ENCODE peak calls at places on chromosomes 7 and 10, in ten cellular contexts. I, D, F, M, H, Q, O, K, E and P are unnamed samples.
A peak's percentile ranks its signal among the peaks of the same experiment; 100 is the strongest.

GRCh38 chr7:115779561-115779960 is 251.0 kb downstream of the TFEC start:
- DNase-seq in I (no peak), D (no peak), F (no peak), M (no peak), H (no peak), Q (no peak), O (peak; percentile 2), K (no peak), E (no peak), P (no peak)

GRCh38 chr7:113652501-113652900 is 266.3 kb downstream of the PPP1R3A start:
- DNase-seq in I (peak; percentile 47), D (no peak), F (no peak), M (no peak), H (no peak), Q (no peak), O (peak; percentile 37), K (no peak), E (no peak), P (no peak)

GRCh38 chr7:148972360-148972759 is 55.9 kb downstream of the PDIA4 start:
- DNase-seq in I (no peak), D (no peak), F (no peak), M (peak; percentile 27), H (no peak), Q (peak; percentile 27), O (no peak), K (no peak), E (no peak), P (peak; percentile 77)

GRCh38 chr7:107788662-107789061 is 14.4 kb downstream of the SLC26A3 start:
- DNase-seq in I (no peak), D (no peak), F (no peak), M (no peak), H (no peak), Q (no peak), O (no peak), K (no peak), E (no peak), P (no peak)

GRCh38 chr7:88432321-88432720 is 125.6 kb upstream of the STEAP4 start:
- DNase-seq in I (no peak), D (no peak), F (no peak), M (no peak), H (peak; percentile 23), Q (peak; percentile 16), O (no peak), K (no peak), E (no peak), P (no peak)

GRCh38 chr10:124742418-124743187 is 1.6 kb downstream of the FAM53B start:
- DNase-seq in I (no peak), D (peak; percentile 36), F (peak; percentile 0), M (peak; percentile 83), H (peak; percentile 34), Q (peak; percentile 62), O (peak; percentile 49), K (no peak), E (no peak), P (peak; percentile 60)

GRCh38 chr10:49218480-49218879 is 30.3 kb upstream of the TMEM273 start:
- DNase-seq in I (no peak), D (no peak), F (no peak), M (no peak), H (no peak), Q (no peak), O (no peak), K (no peak), E (no peak), P (no peak)

GRCh38 chr10:114534480-114535095 is 123.5 kb downstream of the ABLIM1 start:
- DNase-seq in I (no peak), D (no peak), F (no peak), M (no peak), H (no peak), Q (no peak), O (no peak), K (no peak), E (no peak), P (no peak)

GRCh38 chr10:73956476-73957338 is 41.2 kb upstream of the VCL start:
- DNase-seq in I (no peak), D (no peak), F (no peak), M (peak; percentile 92), H (no peak), Q (peak; percentile 24), O (peak; percentile 54), K (peak; percentile 39), E (no peak), P (peak; percentile 97)

GRCh38 chr10:124117511-124117785 is 24.1 kb upstream of the CHST15 start:
- DNase-seq in I (no peak), D (no peak), F (no peak), M (no peak), H (no peak), Q (no peak), O (no peak), K (no peak), E (no peak), P (no peak)

GRCh38 chr7:112759905-112760304 is 30.3 kb downstream of the TMEM168 start:
- DNase-seq in I (no peak), D (no peak), F (no peak), M (no peak), H (no peak), Q (peak; percentile 13), O (no peak), K (no peak), E (no peak), P (no peak)

GRCh38 chr10:48266528-48266927 is 8.0 kb downstream of the FRMPD2 start:
- DNase-seq in I (no peak), D (no peak), F (no peak), M (no peak), H (no peak), Q (no peak), O (no peak), K (no peak), E (no peak), P (no peak)

GRCh38 chr7:40200791-40201190 is 66.0 kb downstream of the SUGCT start:
- DNase-seq in I (no peak), D (no peak), F (no peak), M (no peak), H (no peak), Q (no peak), O (peak; percentile 95), K (no peak), E (no peak), P (no peak)

GRCh38 chr10:77197544-77197943 is 440.1 kb downstream of the KCNMA1 start:
- DNase-seq in I (no peak), D (no peak), F (no peak), M (peak; percentile 30), H (no peak), Q (no peak), O (no peak), K (no peak), E (no peak), P (no peak)

GRCh38 chr7:106522691-106523090 is 138.3 kb downstream of the CCDC71L start:
- DNase-seq in I (no peak), D (no peak), F (no peak), M (no peak), H (no peak), Q (no peak), O (no peak), K (no peak), E (no peak), P (no peak)

GRCh38 chr7:100604078-100604975 is 2.2 kb downstream of the PCOLCE start:
- DNase-seq in I (no peak), D (peak; percentile 19), F (peak; percentile 66), M (peak; percentile 94), H (peak; percentile 82), Q (peak; percentile 67), O (peak; percentile 65), K (peak; percentile 58), E (no peak), P (peak; percentile 88)

GRCh38 chr7:119175916-119176627 is 951.6 kb downstream of the ANKRD7 start:
- DNase-seq in I (peak; percentile 33), D (peak; percentile 13), F (peak; percentile 76), M (peak; percentile 89), H (peak; percentile 92), Q (peak; percentile 84), O (peak; percentile 69), K (peak; percentile 74), E (no peak), P (peak; percentile 53)

GRCh38 chr10:100007239-100008141 is 2.3 kb downstream of the DNMBP start:
- DNase-seq in I (no peak), D (no peak), F (no peak), M (no peak), H (peak; percentile 40), Q (no peak), O (no peak), K (no peak), E (no peak), P (no peak)

GRCh38 chr7:13615679-13616078 is 373.8 kb downstream of the ETV1 start:
- DNase-seq in I (no peak), D (no peak), F (no peak), M (no peak), H (no peak), Q (no peak), O (no peak), K (no peak), E (no peak), P (no peak)

GRCh38 chr7:70646551-70647248 is 485.2 kb upstream of the GALNT17 start:
- DNase-seq in I (no peak), D (peak; percentile 36), F (no peak), M (no peak), H (no peak), Q (peak; percentile 60), O (no peak), K (no peak), E (peak; percentile 36), P (no peak)

GRCh38 chr10:119377905-119378736 is 164.4 kb downstream of the RGS10 start:
- DNase-seq in I (no peak), D (peak; percentile 41), F (peak; percentile 35), M (no peak), H (peak; percentile 82), Q (peak; percentile 59), O (no peak), K (no peak), E (no peak), P (no peak)

GRCh38 chr10:125417605-125418004 is 257.2 kb upstream of the CTBP2 start:
- DNase-seq in I (no peak), D (no peak), F (no peak), M (no peak), H (no peak), Q (no peak), O (no peak), K (no peak), E (no peak), P (no peak)

GRCh38 chr10:42578019-42578418 is 60.4 kb downstream of the ZNF33B start:
- DNase-seq in I (no peak), D (no peak), F (no peak), M (no peak), H (no peak), Q (no peak), O (no peak), K (no peak), E (no peak), P (no peak)

GRCh38 chr10:72332423-72333110 is 22.2 kb downstream of the DNAJB12 start:
- DNase-seq in I (no peak), D (no peak), F (no peak), M (peak; percentile 58), H (peak; percentile 58), Q (peak; percentile 8), O (no peak), K (no peak), E (no peak), P (no peak)

GRCh38 chr7:36409180-36409579 is 19.5 kb downstream of the ANLN start:
- DNase-seq in I (no peak), D (no peak), F (no peak), M (no peak), H (no peak), Q (no peak), O (no peak), K (no peak), E (no peak), P (no peak)

GRCh38 chr10:17023386-17024298 is 106.0 kb downstream of the CUBN start:
- DNase-seq in I (peak; percentile 87), D (no peak), F (no peak), M (peak; percentile 85), H (no peak), Q (peak; percentile 11), O (peak; percentile 99), K (peak; percentile 96), E (no peak), P (peak; percentile 91)

GRCh38 chr10:80196270-80196949 is 8.9 kb downstream of the ANXA11 start:
- DNase-seq in I (no peak), D (no peak), F (peak; percentile 53), M (no peak), H (no peak), Q (no peak), O (peak; percentile 63), K (peak; percentile 9), E (no peak), P (no peak)

GRCh38 chr7:2508327-2509231 is 11.0 kb upstream of the LFNG start:
- DNase-seq in I (no peak), D (no peak), F (no peak), M (peak; percentile 93), H (peak; percentile 32), Q (no peak), O (no peak), K (no peak), E (no peak), P (peak; percentile 91)